ENCODE peak calls at places on chromosomes 11 and 22, in eight cellular contexts. One of them, this sample, is unnamed. For H3K4me1, the result is how much of the 10 kb centered on the place peaks cover.

GRCh38 chr11:36464720-36465119 is 45.4 kb downstream of the TRAF6 start:
- DNase-seq in tibial nerve: no peak
- DNase-seq in lower lobe of right lung: no peak
- DNase-seq in pancreas: no peak
- DNase-seq in naive thymus-derived CD4-positive, alpha-beta T cell: no peak
- DNase-seq in neural progenitor cell: no peak
- DNase-seq in astrocyte: no peak
- DNase-seq in H9: no peak
- DNase-seq in this sample: no peak

GRCh38 chr22:23692598-23693291 is 1.9 kb downstream of the RGL4 start:
- DNase-seq in tibial nerve: no peak
- DNase-seq in lower lobe of right lung: no peak
- DNase-seq in pancreas: no peak
- DNase-seq in naive thymus-derived CD4-positive, alpha-beta T cell: no peak
- DNase-seq in neural progenitor cell: peak
- DNase-seq in astrocyte: no peak
- DNase-seq in H9: no peak
- DNase-seq in this sample: no peak

GRCh38 chr11:11036185-11037161 is 178.6 kb upstream of the ZBED5 start:
- DNase-seq in tibial nerve: peak
- DNase-seq in lower lobe of right lung: no peak
- DNase-seq in pancreas: no peak
- DNase-seq in naive thymus-derived CD4-positive, alpha-beta T cell: no peak
- DNase-seq in neural progenitor cell: peak
- DNase-seq in astrocyte: peak
- DNase-seq in H9: peak
- DNase-seq in this sample: peak

GRCh38 chr22:39434721-39435120 is 22.1 kb upstream of the MGAT3 start:
- DNase-seq in tibial nerve: no peak
- DNase-seq in lower lobe of right lung: no peak
- DNase-seq in pancreas: peak
- DNase-seq in naive thymus-derived CD4-positive, alpha-beta T cell: no peak
- DNase-seq in neural progenitor cell: no peak
- DNase-seq in astrocyte: no peak
- DNase-seq in H9: no peak
- DNase-seq in this sample: no peak

GRCh38 chr22:45582955-45583320 is 80.3 kb downstream of the FBLN1 start:
- DNase-seq in tibial nerve: no peak
- DNase-seq in lower lobe of right lung: peak
- DNase-seq in pancreas: no peak
- DNase-seq in naive thymus-derived CD4-positive, alpha-beta T cell: no peak
- DNase-seq in neural progenitor cell: no peak
- DNase-seq in astrocyte: no peak
- DNase-seq in H9: no peak
- DNase-seq in this sample: no peak

GRCh38 chr11:103109818-103110388 is 677 bp downstream of the DYNC2H1 start:
- DNase-seq in tibial nerve: no peak
- DNase-seq in lower lobe of right lung: no peak
- DNase-seq in pancreas: no peak
- DNase-seq in naive thymus-derived CD4-positive, alpha-beta T cell: no peak
- DNase-seq in neural progenitor cell: peak
- DNase-seq in astrocyte: no peak
- DNase-seq in H9: no peak
- DNase-seq in this sample: no peak

GRCh38 chr22:18064636-18065035 is 13.2 kb upstream of the PEX26 start:
- DNase-seq in tibial nerve: no peak
- DNase-seq in lower lobe of right lung: no peak
- DNase-seq in pancreas: no peak
- DNase-seq in naive thymus-derived CD4-positive, alpha-beta T cell: no peak
- DNase-seq in neural progenitor cell: no peak
- DNase-seq in astrocyte: no peak
- DNase-seq in H9: no peak
- DNase-seq in this sample: no peak

GRCh38 chr11:86459682-86460460 is 85.2 kb downstream of the CCDC81 start:
- DNase-seq in tibial nerve: peak
- DNase-seq in lower lobe of right lung: peak
- DNase-seq in pancreas: peak
- DNase-seq in naive thymus-derived CD4-positive, alpha-beta T cell: peak
- DNase-seq in neural progenitor cell: no peak
- DNase-seq in astrocyte: peak
- DNase-seq in H9: peak
- DNase-seq in this sample: no peak

GRCh38 chr22:24161485-24161884 is 19.8 kb upstream of the SUSD2 start:
- DNase-seq in tibial nerve: no peak
- DNase-seq in lower lobe of right lung: no peak
- DNase-seq in pancreas: no peak
- DNase-seq in naive thymus-derived CD4-positive, alpha-beta T cell: no peak
- DNase-seq in neural progenitor cell: no peak
- DNase-seq in astrocyte: no peak
- DNase-seq in H9: no peak
- DNase-seq in this sample: no peak

GRCh38 chr11:113247231-113247630 is 67.2 kb upstream of the TTC12 start:
- DNase-seq in tibial nerve: no peak
- DNase-seq in lower lobe of right lung: no peak
- DNase-seq in pancreas: no peak
- DNase-seq in naive thymus-derived CD4-positive, alpha-beta T cell: no peak
- DNase-seq in neural progenitor cell: peak
- DNase-seq in astrocyte: no peak
- DNase-seq in H9: no peak
- DNase-seq in this sample: no peak

GRCh38 chr11:126007263-126007662 is 55.4 kb downstream of the CDON start:
- DNase-seq in tibial nerve: peak
- DNase-seq in lower lobe of right lung: no peak
- DNase-seq in pancreas: no peak
- DNase-seq in naive thymus-derived CD4-positive, alpha-beta T cell: no peak
- DNase-seq in neural progenitor cell: no peak
- DNase-seq in astrocyte: peak
- DNase-seq in H9: no peak
- DNase-seq in this sample: no peak

GRCh38 chr11:64324692-64325469 is 7.0 kb downstream of the PRDX5 start:
- DNase-seq in tibial nerve: no peak
- DNase-seq in lower lobe of right lung: no peak
- DNase-seq in pancreas: no peak
- DNase-seq in naive thymus-derived CD4-positive, alpha-beta T cell: no peak
- DNase-seq in neural progenitor cell: no peak
- DNase-seq in astrocyte: no peak
- DNase-seq in H9: no peak
- DNase-seq in this sample: no peak

GRCh38 chr11:44621140-44621681 is 55.7 kb downstream of the CD82 start:
- DNase-seq in tibial nerve: peak
- DNase-seq in lower lobe of right lung: peak
- DNase-seq in pancreas: no peak
- DNase-seq in naive thymus-derived CD4-positive, alpha-beta T cell: peak
- DNase-seq in neural progenitor cell: peak
- DNase-seq in astrocyte: no peak
- DNase-seq in H9: peak
- DNase-seq in this sample: peak

GRCh38 chr11:7613394-7613720 is 59.9 kb downstream of the CYB5R2 start:
- DNase-seq in tibial nerve: no peak
- DNase-seq in lower lobe of right lung: no peak
- DNase-seq in pancreas: no peak
- DNase-seq in naive thymus-derived CD4-positive, alpha-beta T cell: no peak
- DNase-seq in neural progenitor cell: no peak
- DNase-seq in astrocyte: no peak
- DNase-seq in H9: no peak
- DNase-seq in this sample: no peak

GRCh38 chr11:111454561-111455192 is 57.5 kb downstream of the BTG4 start:
- DNase-seq in tibial nerve: no peak
- DNase-seq in lower lobe of right lung: no peak
- DNase-seq in pancreas: no peak
- DNase-seq in naive thymus-derived CD4-positive, alpha-beta T cell: peak
- DNase-seq in neural progenitor cell: peak
- DNase-seq in astrocyte: peak
- DNase-seq in H9: peak
- DNase-seq in this sample: peak

GRCh38 chr22:30650508-30651116 is 15.0 kb downstream of the SLC35E4 start:
- DNase-seq in tibial nerve: no peak
- DNase-seq in lower lobe of right lung: no peak
- DNase-seq in pancreas: no peak
- DNase-seq in naive thymus-derived CD4-positive, alpha-beta T cell: no peak
- DNase-seq in neural progenitor cell: no peak
- DNase-seq in astrocyte: no peak
- DNase-seq in H9: no peak
- DNase-seq in this sample: no peak
- H3K4me1 ChIP-seq in tibial nerve: under half
- H3K4me1 ChIP-seq in lower lobe of right lung: under half
- H3K4me1 ChIP-seq in pancreas: under half
- H3K4me1 ChIP-seq in naive thymus-derived CD4-positive, alpha-beta T cell: under half
- H3K4me1 ChIP-seq in neural progenitor cell: under half
- H3K4me1 ChIP-seq in astrocyte: under half
- H3K4me1 ChIP-seq in H9: under half
- H3K4me1 ChIP-seq in this sample: under half

DNA sequence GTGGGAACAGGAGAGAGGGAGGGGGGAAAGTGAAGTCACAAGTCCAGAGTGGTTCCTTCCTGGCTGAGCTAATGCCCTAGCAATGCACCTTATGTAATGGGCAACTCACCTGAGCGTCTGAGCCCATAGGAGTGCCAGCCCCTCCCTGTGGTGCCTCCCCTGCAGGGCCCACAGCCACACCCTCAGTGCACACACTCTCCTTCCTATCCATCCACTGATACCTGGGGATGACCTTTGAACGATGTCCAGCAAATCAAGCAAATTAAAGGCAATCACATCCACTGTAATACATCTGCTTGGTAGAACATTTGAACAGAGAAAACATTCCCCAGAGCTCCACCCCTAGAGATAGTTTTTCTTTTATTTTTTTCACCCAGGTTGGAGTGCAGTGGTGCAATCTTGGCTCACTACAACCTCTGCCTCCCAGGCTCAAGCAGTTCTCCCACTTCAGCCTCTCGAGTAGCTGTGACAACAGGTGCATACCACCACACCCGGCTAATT is 19.6 kb upstream of the MICAL2 start:
- DNase-seq in tibial nerve: no peak
- DNase-seq in lower lobe of right lung: peak
- DNase-seq in pancreas: no peak
- DNase-seq in naive thymus-derived CD4-positive, alpha-beta T cell: no peak
- DNase-seq in neural progenitor cell: no peak
- DNase-seq in astrocyte: no peak
- DNase-seq in H9: no peak
- DNase-seq in this sample: no peak
- H3K4me1 ChIP-seq in tibial nerve: half or more
- H3K4me1 ChIP-seq in lower lobe of right lung: half or more
- H3K4me1 ChIP-seq in pancreas: under half
- H3K4me1 ChIP-seq in naive thymus-derived CD4-positive, alpha-beta T cell: under half
- H3K4me1 ChIP-seq in neural progenitor cell: under half
- H3K4me1 ChIP-seq in astrocyte: under half
- H3K4me1 ChIP-seq in H9: under half
- H3K4me1 ChIP-seq in this sample: under half

GRCh38 chr11:62506413-62506940 is 40.1 kb downstream of the AHNAK start:
- DNase-seq in tibial nerve: no peak
- DNase-seq in lower lobe of right lung: no peak
- DNase-seq in pancreas: no peak
- DNase-seq in naive thymus-derived CD4-positive, alpha-beta T cell: no peak
- DNase-seq in neural progenitor cell: no peak
- DNase-seq in astrocyte: no peak
- DNase-seq in H9: no peak
- DNase-seq in this sample: no peak

GRCh38 chr11:62505112-62505783 is 41.4 kb downstream of the AHNAK start:
- DNase-seq in tibial nerve: no peak
- DNase-seq in lower lobe of right lung: no peak
- DNase-seq in pancreas: no peak
- DNase-seq in naive thymus-derived CD4-positive, alpha-beta T cell: no peak
- DNase-seq in neural progenitor cell: peak
- DNase-seq in astrocyte: no peak
- DNase-seq in H9: peak
- DNase-seq in this sample: no peak

GRCh38 chr11:62508336-62509058 is 38.1 kb downstream of the AHNAK start:
- DNase-seq in tibial nerve: peak
- DNase-seq in lower lobe of right lung: peak
- DNase-seq in pancreas: peak
- DNase-seq in naive thymus-derived CD4-positive, alpha-beta T cell: no peak
- DNase-seq in neural progenitor cell: peak
- DNase-seq in astrocyte: peak
- DNase-seq in H9: peak
- DNase-seq in this sample: peak

GRCh38 chr11:62505784-62506145 is 40.8 kb downstream of the AHNAK start:
- DNase-seq in tibial nerve: no peak
- DNase-seq in lower lobe of right lung: no peak
- DNase-seq in pancreas: no peak
- DNase-seq in naive thymus-derived CD4-positive, alpha-beta T cell: no peak
- DNase-seq in neural progenitor cell: no peak
- DNase-seq in astrocyte: no peak
- DNase-seq in H9: no peak
- DNase-seq in this sample: no peak

DNA sequence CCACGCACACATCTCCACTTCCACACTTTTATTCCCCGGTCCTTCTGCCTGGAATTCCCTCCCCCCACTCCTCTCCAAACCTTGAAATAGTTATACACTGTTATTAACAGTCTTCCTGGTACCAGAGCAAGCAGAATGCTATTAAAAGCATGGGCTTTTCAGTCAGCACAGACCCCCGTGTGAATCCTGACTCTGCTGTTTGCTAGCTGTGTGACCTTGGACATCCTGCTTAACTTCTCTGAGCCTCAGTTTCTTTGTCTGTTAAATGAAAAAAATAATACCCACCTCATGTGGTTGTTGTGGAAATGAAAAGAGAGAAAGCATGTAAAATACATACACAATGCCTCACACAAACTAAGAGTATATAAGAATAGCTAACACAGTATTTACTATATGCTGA is 39.6 kb downstream of the AHNAK start:
- DNase-seq in tibial nerve: no peak
- DNase-seq in lower lobe of right lung: no peak
- DNase-seq in pancreas: no peak
- DNase-seq in naive thymus-derived CD4-positive, alpha-beta T cell: no peak
- DNase-seq in neural progenitor cell: no peak
- DNase-seq in astrocyte: no peak
- DNase-seq in H9: no peak
- DNase-seq in this sample: no peak
- H3K4me1 ChIP-seq in tibial nerve: half or more
- H3K4me1 ChIP-seq in lower lobe of right lung: half or more
- H3K4me1 ChIP-seq in pancreas: under half
- H3K4me1 ChIP-seq in naive thymus-derived CD4-positive, alpha-beta T cell: under half
- H3K4me1 ChIP-seq in neural progenitor cell: under half
- H3K4me1 ChIP-seq in astrocyte: under half
- H3K4me1 ChIP-seq in H9: under half
- H3K4me1 ChIP-seq in this sample: under half

GRCh38 chr11:61882879-61883278 is 8.5 kb downstream of the FADS3 start:
- DNase-seq in tibial nerve: no peak
- DNase-seq in lower lobe of right lung: no peak
- DNase-seq in pancreas: no peak
- DNase-seq in naive thymus-derived CD4-positive, alpha-beta T cell: no peak
- DNase-seq in neural progenitor cell: no peak
- DNase-seq in astrocyte: no peak
- DNase-seq in H9: no peak
- DNase-seq in this sample: no peak

GRCh38 chr11:61881397-61881796 is 9.9 kb downstream of the FADS3 start:
- DNase-seq in tibial nerve: no peak
- DNase-seq in lower lobe of right lung: no peak
- DNase-seq in pancreas: no peak
- DNase-seq in naive thymus-derived CD4-positive, alpha-beta T cell: no peak
- DNase-seq in neural progenitor cell: peak
- DNase-seq in astrocyte: no peak
- DNase-seq in H9: peak
- DNase-seq in this sample: no peak

GRCh38 chr11:61879152-61879551 is 12.2 kb downstream of the FADS3 start:
- DNase-seq in tibial nerve: no peak
- DNase-seq in lower lobe of right lung: no peak
- DNase-seq in pancreas: peak
- DNase-seq in naive thymus-derived CD4-positive, alpha-beta T cell: no peak
- DNase-seq in neural progenitor cell: no peak
- DNase-seq in astrocyte: no peak
- DNase-seq in H9: no peak
- DNase-seq in this sample: no peak

GRCh38 chr11:61880050-61880449 is 11.3 kb downstream of the FADS3 start:
- DNase-seq in tibial nerve: no peak
- DNase-seq in lower lobe of right lung: no peak
- DNase-seq in pancreas: no peak
- DNase-seq in naive thymus-derived CD4-positive, alpha-beta T cell: no peak
- DNase-seq in neural progenitor cell: no peak
- DNase-seq in astrocyte: no peak
- DNase-seq in H9: no peak
- DNase-seq in this sample: no peak

GRCh38 chr11:61880454-61880853 is 10.9 kb downstream of the FADS3 start:
- DNase-seq in tibial nerve: no peak
- DNase-seq in lower lobe of right lung: no peak
- DNase-seq in pancreas: no peak
- DNase-seq in naive thymus-derived CD4-positive, alpha-beta T cell: no peak
- DNase-seq in neural progenitor cell: no peak
- DNase-seq in astrocyte: no peak
- DNase-seq in H9: no peak
- DNase-seq in this sample: no peak
- H3K4me1 ChIP-seq in tibial nerve: under half
- H3K4me1 ChIP-seq in lower lobe of right lung: under half
- H3K4me1 ChIP-seq in pancreas: under half
- H3K4me1 ChIP-seq in naive thymus-derived CD4-positive, alpha-beta T cell: under half
- H3K4me1 ChIP-seq in neural progenitor cell: under half
- H3K4me1 ChIP-seq in astrocyte: under half
- H3K4me1 ChIP-seq in H9: under half
- H3K4me1 ChIP-seq in this sample: under half

This sample was measured in MM.1S.